ENCODE peak calls at places on chromosomes 16 and 17, in eight cellular contexts. Z is stimulated activated CD4-positive, alpha-beta T cell treated with anti-CD3 and anti-CD28 coated beads, TNF-alpha, amount 100 ng/mL, for 1 hour; A is HEK293T; P is stomach; O is posterior vena cava; M is iris pigment epithelial cell; R is left cardiac atrium; N is H54. V is an unnamed sample.

GRCh38 chr17:67689534-67690177 is 28.1 kb upstream of the NOL11 start:
- DNase-seq in R (peak; percentile 34), A (peak; percentile 72), O (no peak), P (peak; percentile 44), Z (no peak), N (peak; percentile 52), M (peak; percentile 57), V (peak; percentile 73)

GRCh38 chr17:45873728-45874127 is 20.6 kb upstream of the MAPT start:
- DNase-seq in P (no peak), M (no peak), Z (no peak), R (no peak), O (no peak), N (no peak), A (no peak), V (no peak)

GRCh38 chr16:89367538-89368059 is 122.8 kb downstream of the ANKRD11 start:
- DNase-seq in R (no peak), Z (no peak), P (no peak), O (peak; percentile 34), M (no peak), N (no peak), A (no peak), V (no peak)

GRCh38 chr16:660459-661183 is 7.3 kb upstream of the RHOT2 start:
- DNase-seq in P (peak; percentile 97), M (peak; percentile 82), A (peak; percentile 95), O (peak; percentile 97), R (peak; percentile 92), N (no peak), Z (peak; percentile 53), V (peak; percentile 90)

GRCh38 chr17:8332688-8333087 is 7.0 kb upstream of the ODF4 start:
- DNase-seq in O (no peak), M (no peak), N (no peak), P (no peak), R (no peak), A (no peak), Z (no peak), V (no peak)

GRCh38 chr16:6827931-6828330 is 504.7 kb upstream of the RBFOX1 start:
- DNase-seq in M (no peak), Z (no peak), O (no peak), N (no peak), R (no peak), A (no peak), P (no peak), V (no peak)

GRCh38 chr16:75070055-75070841 is 46.3 kb downstream of the LDHD start:
- DNase-seq in M (no peak), N (no peak), A (no peak), P (peak; percentile 59), R (peak; percentile 36), Z (no peak), O (no peak), V (no peak)

GRCh38 chr17:82238562-82239201 is 9.8 kb downstream of the SLC16A3 start:
- DNase-seq in M (peak; percentile 95), O (peak; percentile 92), N (no peak), A (no peak), R (peak; percentile 81), Z (peak; percentile 43), P (peak; percentile 90), V (peak; percentile 51)

GRCh38 chr16:30094541-30095165 is 1.4 kb downstream of the YPEL3 start:
- DNase-seq in Z (no peak), A (no peak), P (no peak), O (no peak), N (no peak), R (no peak), M (no peak), V (no peak)

GRCh38 chr16:62225675-62226074 is 189.4 kb upstream of the CDH8 start:
- DNase-seq in N (peak; percentile 33), P (peak; percentile 72), Z (no peak), A (peak; percentile 48), O (peak; percentile 78), R (peak; percentile 79), M (peak; percentile 4), V (peak; percentile 67)

GRCh38 chr16:74677868-74678267 is 11.2 kb upstream of the RFWD3 start:
- DNase-seq in Z (no peak), M (no peak), R (no peak), O (no peak), P (no peak), A (no peak), N (no peak), V (no peak)

GRCh38 chr16:70018254-70018653 is 67.1 kb downstream of the CLEC18A start:
- DNase-seq in M (peak; percentile 21), P (no peak), A (peak; percentile 9), O (no peak), R (no peak), N (peak; percentile 2), Z (no peak), V (no peak)

GRCh38 chr17:78324391-78325075 is 35.3 kb downstream of the SOCS3 start:
- DNase-seq in Z (no peak), O (peak; percentile 96), M (peak; percentile 69), R (peak; percentile 92), A (no peak), N (no peak), P (no peak), V (peak; percentile 78)

GRCh38 chr17:14886200-14886739 is 378.9 kb downstream of the PMP22 start:
- DNase-seq in O (no peak), A (peak; percentile 7), M (peak; percentile 28), P (no peak), Z (no peak), R (no peak), N (no peak), V (peak; percentile 5)

GRCh38 chr17:44382917-44383316 is 6.5 kb downstream of the ITGA2B start:
- DNase-seq in A (no peak), O (peak; percentile 26), Z (no peak), M (no peak), R (no peak), N (no peak), P (no peak), V (no peak)

GRCh38 chr17:79220715-79221291 is 146.2 kb downstream of the ENGASE start:
- DNase-seq in M (peak; percentile 5), Z (no peak), O (no peak), N (no peak), P (no peak), A (no peak), R (no peak), V (no peak)

GRCh38 chr17:65786479-65786878 is 225.0 kb upstream of the AXIN2 start:
- DNase-seq in R (no peak), P (no peak), M (no peak), A (no peak), Z (no peak), O (no peak), N (no peak), V (no peak)

GRCh38 chr17:63530557-63531021 is 7.4 kb downstream of the KCNH6 start:
- DNase-seq in R (no peak), Z (no peak), M (no peak), P (no peak), N (no peak), A (no peak), O (no peak), V (no peak)

GRCh38 chr16:29883987-29884386 is 15.4 kb downstream of the SEZ6L2 start:
- DNase-seq in O (no peak), R (no peak), M (no peak), Z (no peak), A (peak; percentile 55), P (no peak), N (no peak), V (no peak)

V was measured in astrocyte of the hippocampus.